ENCODE peak calls at places on chromosomes 5 and 9, in five cellular contexts. O is stomach; V is AG04450; N is PC-3; Q is CD4-positive, CD25-positive, alpha-beta regulatory T cell. H is an unnamed sample.

GRCh38 chr5:179762781-179763176 is 30.2 kb downstream of the MAML1 start:
- DNase-seq in V (no peak), O (no peak), N (no peak), Q (no peak), H (peak)

GRCh38 chr5:170571331-170571731 is 67.5 kb downstream of the KCNIP1 start:
- DNase-seq in Q (no peak), N (peak), O (no peak), V (peak), H (peak)

GRCh38 chr5:135609981-135610380 is 31.2 kb upstream of the CXCL14 start:
- DNase-seq in V (no peak), O (no peak), Q (no peak), N (no peak), H (no peak)

GRCh38 chr9:88989961-88990570 is 1.2 kb upstream of the S1PR3 start:
- DNase-seq in Q (no peak), N (no peak), V (no peak), O (no peak), H (no peak)

GRCh38 chr5:81825237-81825636 is 74.3 kb upstream of the SSBP2 start:
- DNase-seq in Q (no peak), O (peak), N (peak), V (peak), H (peak)

GRCh38 chr9:89350988-89351557 is 32.8 kb downstream of the SECISBP2 start:
- DNase-seq in V (no peak), O (no peak), N (no peak), Q (no peak), H (no peak)

GRCh38 chr5:60563696-60564324 is 136.2 kb downstream of the DEPDC1B start:
- DNase-seq in O (no peak), V (no peak), Q (no peak), N (no peak), H (no peak)

GRCh38 chr5:123665822-123666371 is 153.9 kb downstream of the CSNK1G3 start:
- DNase-seq in O (no peak), V (no peak), N (peak), Q (no peak), H (no peak)

GRCh38 chr5:32131604-32132003 is 42.5 kb downstream of the GOLPH3 start:
- DNase-seq in Q (no peak), N (no peak), V (no peak), O (no peak), H (no peak)

GRCh38 chr5:125199968-125200841 is 453.8 kb upstream of the ZNF608 start:
- DNase-seq in V (no peak), O (peak), Q (no peak), N (no peak), H (no peak)

GRCh38 chr9:88533951-88534455 is 975 bp upstream of the NXNL2 start:
- DNase-seq in O (peak), Q (peak), V (no peak), N (peak), H (no peak)

GRCh38 chr5:133854554-133854953 is 113.9 kb downstream of the C5orf15 start:
- DNase-seq in Q (no peak), N (no peak), V (no peak), O (peak), H (no peak)

GRCh38 chr5:82325155-82325554 is 47.0 kb upstream of the RPS23 start:
- DNase-seq in V (no peak), Q (no peak), O (no peak), N (no peak), H (no peak)

GRCh38 chr9:1604942-1605560 is 410.1 kb upstream of the SMARCA2 start:
- DNase-seq in O (no peak), V (no peak), N (peak), Q (peak), H (no peak)

GRCh38 chr5:39014544-39014943 is 59.7 kb downstream of the RICTOR start:
- DNase-seq in O (no peak), Q (no peak), N (no peak), V (peak), H (peak)

GRCh38 chr9:134331186-134332025 is 5.2 kb downstream of the RXRA start:
- DNase-seq in V (no peak), O (no peak), N (no peak), Q (no peak), H (peak)

GRCh38 chr9:134332841-134333233 is 6.6 kb downstream of the RXRA start:
- DNase-seq in Q (no peak), N (no peak), O (no peak), V (no peak), H (peak)

GRCh38 chr9:134330590-134330989 is 4.3 kb downstream of the RXRA start:
- DNase-seq in N (no peak), O (no peak), V (no peak), Q (no peak), H (no peak)

GRCh38 chr9:134333234-134333873 is 7.1 kb downstream of the RXRA start:
- DNase-seq in N (no peak), V (no peak), O (peak), Q (no peak), H (peak)

GRCh38 chr9:134332266-134332665 is 6.0 kb downstream of the RXRA start:
- DNase-seq in Q (no peak), O (no peak), N (no peak), V (no peak), H (peak)
- H3K27ac ChIP-seq in Q (no peak), O (no peak), N (no peak), V (no peak), H (no peak)

GRCh38 chr5:55480781-55481180 is 54.0 kb downstream of the PLPP1 start:
- DNase-seq in V (peak), O (no peak), Q (no peak), N (peak), H (no peak)
- H3K4me3 ChIP-seq in V (no peak), O (no peak), Q (no peak), N (no peak), H (no peak)

GRCh38 chr5:34501033-34501432 is 155.1 kb upstream of the RAI14 start:
- DNase-seq in V (no peak), Q (no peak), N (no peak), O (no peak), H (no peak)

GRCh38 chr5:34497031-34497808 is 158.9 kb upstream of the RAI14 start:
- DNase-seq in V (no peak), N (no peak), O (no peak), Q (no peak), H (peak)

GRCh38 chr5:34500236-34500836 is 155.8 kb upstream of the RAI14 start:
- DNase-seq in V (no peak), Q (no peak), O (no peak), N (no peak), H (no peak)

GRCh38 chr5:34498582-34498981 is 157.5 kb upstream of the RAI14 start:
- DNase-seq in V (no peak), O (no peak), Q (no peak), N (no peak), H (no peak)

DNA sequence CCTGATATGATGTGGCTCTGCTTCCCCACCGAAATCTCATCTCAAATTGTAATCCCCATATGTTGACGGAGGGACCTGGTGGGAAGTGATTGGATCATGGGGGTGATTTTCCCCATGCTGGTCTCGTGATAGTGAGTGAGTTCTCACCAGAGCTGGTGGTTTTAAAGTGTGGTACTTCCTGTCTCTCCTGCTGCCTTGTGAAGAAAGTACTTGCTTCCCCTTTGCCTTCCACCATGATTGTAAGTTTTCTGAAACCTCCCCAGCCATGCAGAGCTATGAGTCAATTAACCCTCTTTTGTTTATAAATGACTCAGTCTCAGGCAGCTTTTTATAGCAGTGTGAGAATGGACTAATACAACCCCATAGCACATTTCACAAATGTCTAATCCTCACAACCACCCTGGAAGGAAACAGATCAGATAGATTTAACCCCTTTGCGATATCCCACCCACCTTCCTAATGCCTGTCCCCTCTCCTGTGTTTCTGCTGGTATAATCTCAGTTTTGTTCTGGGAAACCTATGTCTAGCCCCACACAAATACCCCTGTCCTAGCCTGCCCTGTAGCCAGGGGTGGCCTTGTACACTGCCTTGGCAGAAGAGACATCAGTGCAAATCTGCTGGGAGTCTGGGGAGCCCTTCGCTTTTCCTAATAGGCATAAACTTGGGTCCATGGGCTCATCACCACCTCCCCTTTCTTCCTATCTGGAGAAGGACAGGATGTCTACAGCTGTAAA is 157.0 kb upstream of the RAI14 start:
- DNase-seq in O (no peak), N (peak), V (no peak), Q (peak), H (peak)
- H3K27ac ChIP-seq in O (peak), N (peak), V (peak), Q (no peak), H (peak)

DNA sequence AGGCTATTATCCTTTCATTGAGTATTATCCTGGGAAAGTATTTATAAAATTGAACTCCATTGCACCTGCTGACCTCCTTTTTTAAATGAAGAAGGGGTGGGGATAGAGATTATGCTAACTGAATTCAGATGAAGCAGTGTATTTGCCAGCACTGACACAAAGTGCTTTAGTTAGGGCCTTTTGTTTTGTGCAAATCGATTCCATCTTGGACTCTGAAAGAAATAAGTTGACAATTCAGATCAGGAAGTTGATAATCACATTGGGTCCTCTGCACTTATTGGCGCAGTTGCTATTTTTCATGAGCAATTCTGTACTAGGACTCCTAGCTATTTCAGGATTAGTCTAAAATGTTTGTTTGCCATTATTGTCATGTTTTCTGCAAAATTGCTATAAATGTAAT is 101.6 kb upstream of the FSD1L start:
- DNase-seq in Q (no peak), N (no peak), V (no peak), O (no peak), H (no peak)
- H3K4me3 ChIP-seq in Q (no peak), N (no peak), V (no peak), O (no peak), H (no peak)

DNA sequence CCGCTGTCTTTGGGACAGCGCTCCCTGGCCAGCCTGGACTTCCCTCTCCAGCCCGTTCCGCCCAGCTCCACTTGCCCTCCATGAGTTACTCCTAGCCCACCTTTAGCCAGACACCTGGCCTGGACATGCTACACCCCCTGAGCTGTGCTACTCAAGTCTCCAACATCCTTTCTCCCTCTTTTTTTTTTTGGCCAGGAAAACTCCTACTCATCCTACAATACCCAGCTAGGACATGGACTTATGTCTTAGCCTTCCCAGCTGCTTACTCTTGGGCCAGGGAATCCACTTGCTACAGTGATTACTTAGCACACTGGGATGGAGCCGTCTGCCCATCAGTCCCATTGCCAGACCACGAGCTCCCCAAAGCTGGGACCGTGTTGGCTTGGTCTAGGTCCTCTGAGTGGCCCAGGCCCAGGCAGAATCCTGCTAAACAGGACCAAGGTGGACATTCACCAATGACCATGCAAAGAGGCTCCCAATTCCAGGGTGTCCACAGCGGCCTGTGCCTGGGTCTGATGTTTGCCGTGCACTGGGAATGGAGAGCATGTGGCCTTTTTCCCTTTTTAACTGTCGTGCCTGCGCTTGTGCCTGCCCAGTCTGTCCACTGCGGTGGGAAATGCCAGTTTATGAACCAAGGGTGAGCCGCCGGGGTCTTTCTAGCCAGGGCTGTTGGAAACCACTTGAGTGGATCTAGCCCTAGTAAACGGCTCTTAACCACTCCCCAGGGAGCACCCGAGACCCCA is 92.9 kb upstream of the PHYKPL start:
- DNase-seq in Q (no peak), O (no peak), V (no peak), N (no peak), H (no peak)
- H3K27ac ChIP-seq in Q (no peak), O (peak), V (no peak), N (no peak), H (no peak)

GRCh38 chr5:172106511-172107356 is 81.3 kb downstream of the STK10 start:
- DNase-seq in N (peak), O (peak), Q (peak), V (no peak), H (peak)
- H3K4me3 ChIP-seq in N (peak), O (peak), Q (peak), V (peak), H (peak)

GRCh38 chr9:136325354-136325753 is 2.0 kb upstream of the GPSM1 start:
- DNase-seq in V (no peak), Q (no peak), O (no peak), N (no peak), H (no peak)

GRCh38 chr9:136328011-136328621 is 777 bp downstream of the GPSM1 start:
- DNase-seq in V (no peak), N (peak), O (peak), Q (no peak), H (peak)

GRCh38 chr9:136327313-136327971 is at the start of gene GPSM1:
- DNase-seq in N (peak), Q (no peak), O (no peak), V (no peak), H (peak)

GRCh38 chr9:136326061-136326776 is 1.1 kb upstream of the GPSM1 start:
- DNase-seq in N (no peak), Q (no peak), O (no peak), V (peak), H (peak)

DNA sequence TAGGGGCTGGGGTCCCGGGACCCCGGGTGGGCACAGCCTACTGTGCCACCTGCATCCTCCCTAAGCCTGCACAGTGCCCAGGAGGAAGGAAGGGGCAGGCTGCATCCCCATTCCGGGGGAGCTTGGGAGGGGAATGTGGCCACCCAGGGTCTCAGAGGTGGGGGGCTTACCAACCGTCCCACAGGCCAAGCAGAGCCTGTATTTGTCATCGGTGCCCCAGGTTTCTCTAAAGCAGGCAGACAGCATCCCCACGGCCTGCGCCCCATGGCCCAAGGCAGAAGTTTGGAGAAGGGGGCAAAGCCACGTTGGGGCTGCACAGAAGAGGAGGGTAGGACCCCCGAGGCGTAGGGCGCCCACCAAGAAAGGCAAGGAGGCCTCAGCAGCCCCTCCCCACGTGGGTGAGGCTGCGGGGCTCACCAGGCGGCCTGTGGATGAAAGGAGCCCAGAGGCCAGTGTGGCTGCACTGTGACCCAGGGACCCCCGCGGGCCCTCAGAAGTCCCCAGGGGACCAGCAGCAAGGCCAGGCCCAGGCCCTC is 494 bp upstream of the GPSM1 start:
- DNase-seq in O (no peak), N (no peak), Q (no peak), V (no peak), H (no peak)
- H3K27ac ChIP-seq in O (peak), N (no peak), Q (no peak), V (peak), H (peak)

GRCh38 chr9:21560281-21560745 is 78.2 kb upstream of the IFNE start:
- DNase-seq in N (no peak), O (no peak), V (no peak), Q (no peak), H (peak)
- H3K4me3 ChIP-seq in N (peak), O (peak), V (peak), Q (no peak), H (peak)

DNA sequence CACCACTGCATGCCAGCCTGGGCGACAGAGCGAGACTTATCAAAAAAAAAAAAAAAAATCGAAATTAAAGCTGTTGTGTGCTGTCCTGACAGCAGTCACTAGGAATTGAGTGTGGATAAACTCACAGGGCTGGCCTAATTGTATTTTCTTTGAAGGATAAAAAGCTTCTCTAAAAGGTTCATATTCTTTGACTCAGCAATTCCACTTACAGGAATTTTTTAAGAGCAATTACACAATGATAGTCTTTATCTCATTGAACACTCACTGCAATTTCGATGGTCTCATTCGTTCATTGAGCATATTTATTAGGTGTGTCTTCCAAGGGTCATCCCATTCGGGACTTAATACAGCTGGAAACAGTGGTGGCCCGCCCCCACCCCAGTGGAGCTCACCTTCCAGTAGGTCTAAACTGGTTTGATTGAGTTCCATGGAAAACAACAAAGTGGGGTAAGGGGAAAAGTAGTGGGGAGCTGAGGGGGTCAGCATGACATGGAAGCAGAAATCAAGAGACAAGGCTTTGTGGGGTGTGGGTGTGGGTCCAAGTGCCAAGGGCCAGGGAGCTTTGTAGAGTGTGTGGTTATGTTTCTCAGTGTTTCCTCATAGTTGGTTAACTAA is 6.7 kb downstream of the CDK9 start:
- DNase-seq in Q (no peak), N (no peak), V (no peak), O (no peak), H (no peak)
- H3K27ac ChIP-seq in Q (no peak), N (no peak), V (peak), O (peak), H (peak)